ENCODE peak calls at places on chromosomes 7 and 10, in six cellular contexts. A is cardiac fibroblast, U is aorta, I is brain microvascular endothelial cell, O is NCI-H2081, L is immature natural killer cell. K is an unnamed sample.

GRCh38 chr7:55435466-55435865 is 70.3 kb downstream of the LANCL2 start:
- DNase-seq in A (no peak), U (no peak), I (no peak), O (no peak), L (no peak), K (no peak)

GRCh38 chr7:24477807-24478655 is 95.2 kb upstream of the PALS2 start:
- DNase-seq in A (peak), U (peak), I (peak), O (peak), L (no peak), K (no peak)

GRCh38 chr10:114295393-114295792 is 56.3 kb downstream of the VWA2 start:
- DNase-seq in A (no peak), U (no peak), I (no peak), O (no peak), L (no peak), K (no peak)

GRCh38 chr10:85617751-85618150 is 748.8 kb downstream of the GRID1 start:
- DNase-seq in A (no peak), U (no peak), I (no peak), O (no peak), L (no peak), K (no peak)

GRCh38 chr10:103598654-103599115 is 105.2 kb downstream of the NEURL1 start:
- DNase-seq in A (peak), U (peak), I (peak), O (peak), L (no peak), K (no peak)

GRCh38 chr10:11170993-11171416 is 153.3 kb downstream of the CELF2 start:
- DNase-seq in A (no peak), U (no peak), I (no peak), O (no peak), L (peak), K (peak)

GRCh38 chr7:143263266-143264195 is at the start of gene GSTK1:
- DNase-seq in A (peak), U (peak), I (peak), O (peak), L (peak), K (peak)

GRCh38 chr10:86107131-86107530 is 259.5 kb downstream of the GRID1 start:
- DNase-seq in A (no peak), U (no peak), I (no peak), O (no peak), L (no peak), K (no peak)

GRCh38 chr10:52771534-52772455 is 789 bp downstream of the MBL2 start:
- DNase-seq in A (peak), U (no peak), I (no peak), O (no peak), L (no peak), K (no peak)

GRCh38 chr10:27490807-27491206 is 13.3 kb upstream of the RAB18 start:
- DNase-seq in A (no peak), U (no peak), I (no peak), O (no peak), L (no peak), K (no peak)

GRCh38 chr7:80172387-80172786 is 37.8 kb downstream of the GNAI1 start:
- DNase-seq in A (no peak), U (no peak), I (no peak), O (no peak), L (no peak), K (no peak)

GRCh38 chr7:74092321-74092963 is 8.8 kb downstream of the LIMK1 start:
- DNase-seq in A (no peak), U (peak), I (no peak), O (no peak), L (peak), K (no peak)

GRCh38 chr10:70508912-70509366 is 30.4 kb downstream of the PALD1 start:
- DNase-seq in A (peak), U (peak), I (no peak), O (peak), L (no peak), K (no peak)

GRCh38 chr10:44998146-44998631 is 2.5 kb upstream of the ZNF22 start:
- DNase-seq in A (peak), U (no peak), I (peak), O (no peak), L (no peak), K (no peak)

GRCh38 chr7:85508642-85509429 is 322.0 kb upstream of the SEMA3D start:
- DNase-seq in A (peak), U (no peak), I (peak), O (no peak), L (no peak), K (no peak)

GRCh38 chr7:123522061-123522460 is 12.3 kb downstream of the IQUB start:
- DNase-seq in A (no peak), U (no peak), I (no peak), O (no peak), L (no peak), K (no peak)

GRCh38 chr7:82164813-82165212 is 278.8 kb downstream of the CACNA2D1 start:
- DNase-seq in A (peak), U (no peak), I (peak), O (peak), L (no peak), K (no peak)

GRCh38 chr7:7434379-7434778 is 101.3 kb downstream of the COL28A1 start:
- DNase-seq in A (no peak), U (no peak), I (no peak), O (no peak), L (no peak), K (no peak)

GRCh38 chr10:29501692-29502091 is 133.1 kb downstream of the SVIL start:
- DNase-seq in A (peak), U (no peak), I (peak), O (no peak), L (no peak), K (no peak)

GRCh38 chr7:22292519-22292918 is 64.4 kb downstream of the RAPGEF5 start:
- DNase-seq in A (no peak), U (no peak), I (no peak), O (no peak), L (peak), K (no peak)

GRCh38 chr7:149868638-149869290 is 5.0 kb upstream of the ATP6V0E2 start:
- DNase-seq in A (no peak), U (no peak), I (no peak), O (no peak), L (no peak), K (no peak)

GRCh38 chr10:116849271-116850057 is at the start of gene ENO4:
- DNase-seq in A (peak), U (peak), I (peak), O (peak), L (no peak), K (no peak)

GRCh38 chr7:54933610-54934009 is 85.2 kb upstream of the EGFR start:
- DNase-seq in A (no peak), U (no peak), I (no peak), O (no peak), L (no peak), K (no peak)

GRCh38 chr10:484925-485661 is 204.4 kb downstream of the DIP2C start:
- DNase-seq in A (no peak), U (no peak), I (peak), O (no peak), L (peak), K (peak)

GRCh38 chr10:34045571-34046190 is 711.2 kb upstream of the NRP1 start:
- DNase-seq in A (peak), U (no peak), I (peak), O (no peak), L (no peak), K (no peak)

GRCh38 chr10:16745061-16745460 is 72.2 kb downstream of the RSU1 start:
- DNase-seq in A (no peak), U (no peak), I (no peak), O (no peak), L (no peak), K (no peak)

GRCh38 chr7:119711104-119711503 is 561.9 kb upstream of the KCND2 start:
- DNase-seq in A (no peak), U (no peak), I (no peak), O (no peak), L (no peak), K (no peak)

GRCh38 chr10:18474111-18474455 is 177.3 kb downstream of the NSUN6 start:
- DNase-seq in A (no peak), U (no peak), I (no peak), O (peak), L (no peak), K (no peak)

GRCh38 chr7:39735903-39736302 is 112.5 kb downstream of the RALA start:
- DNase-seq in A (peak), U (no peak), I (peak), O (no peak), L (no peak), K (no peak)

GRCh38 chr7:130695840-130696239 is 9.5 kb upstream of the TSGA13 start:
- DNase-seq in A (peak), U (no peak), I (peak), O (peak), L (no peak), K (no peak)

GRCh38 chr10:103661198-103661950 is 167.9 kb downstream of the NEURL1 start:
- DNase-seq in A (peak), U (peak), I (peak), O (peak), L (peak), K (no peak)

GRCh38 chr7:108083980-108084379 is 46.2 kb downstream of the LAMB4 start:
- DNase-seq in A (peak), U (no peak), I (no peak), O (no peak), L (no peak), K (no peak)

GRCh38 chr10:62454696-62455451 is 80.7 kb downstream of the ZNF365 start:
- DNase-seq in A (peak), U (no peak), I (peak), O (no peak), L (no peak), K (no peak)

GRCh38 chr7:99448855-99449254 is 10.1 kb downstream of the CPSF4 start:
- DNase-seq in A (no peak), U (no peak), I (no peak), O (no peak), L (no peak), K (no peak)

K was measured in naive B cell.